ENCODE peak calls at places on chromosomes 4 and X, in five cellular contexts. U, F, R, B and P are unnamed samples.
A peak's percentile ranks its signal among the peaks of the same experiment; 100 is the strongest.

GRCh38 chrX:37818031-37818430 is 29.3 kb downstream of the DYNLT3 start:
- DNase-seq in U (no peak), F (no peak), R (no peak), B (no peak), P (no peak)

GRCh38 chr4:39406763-39407583 is at the start of gene KLB:
- DNase-seq in U (peak; percentile 97), F (no peak), R (no peak), B (no peak), P (no peak)

GRCh38 chr4:55727746-55728145 is 91.6 kb upstream of the NMU start:
- DNase-seq in U (no peak), F (no peak), R (no peak), B (no peak), P (no peak)

GRCh38 chr4:123744664-123745290 is 348.2 kb downstream of the SPRY1 start:
- DNase-seq in U (peak; percentile 38), F (no peak), R (no peak), B (no peak), P (no peak)

GRCh38 chr4:181301735-181302380 is 941.3 kb upstream of the TENM3 start:
- DNase-seq in U (peak; percentile 32), F (peak; percentile 37), R (no peak), B (no peak), P (peak; percentile 75)

GRCh38 chr4:41718907-41719306 is 29.6 kb downstream of the PHOX2B start:
- DNase-seq in U (no peak), F (no peak), R (no peak), B (no peak), P (no peak)

GRCh38 chrX:149504226-149504914 is 736 bp downstream of the IDS start:
- DNase-seq in U (no peak), F (peak; percentile 53), R (no peak), B (no peak), P (peak; percentile 64)

GRCh38 chr4:99648321-99648720 is 9.3 kb downstream of the C4orf54 start:
- DNase-seq in U (no peak), F (no peak), R (no peak), B (no peak), P (no peak)

GRCh38 chrX:110210417-110211139 is 107.3 kb downstream of the AMMECR1 start:
- DNase-seq in U (peak; percentile 10), F (peak; percentile 11), R (no peak), B (no peak), P (no peak)

GRCh38 chr4:156553659-156554058 is 417.9 kb downstream of the PDGFC start:
- DNase-seq in U (no peak), F (no peak), R (no peak), B (no peak), P (no peak)

GRCh38 chr4:156545003-156545785 is 426.4 kb downstream of the PDGFC start:
- DNase-seq in U (no peak), F (no peak), R (no peak), B (no peak), P (no peak)

GRCh38 chr4:156547439-156547838 is 424.2 kb downstream of the PDGFC start:
- DNase-seq in U (no peak), F (no peak), R (no peak), B (no peak), P (no peak)

DNA sequence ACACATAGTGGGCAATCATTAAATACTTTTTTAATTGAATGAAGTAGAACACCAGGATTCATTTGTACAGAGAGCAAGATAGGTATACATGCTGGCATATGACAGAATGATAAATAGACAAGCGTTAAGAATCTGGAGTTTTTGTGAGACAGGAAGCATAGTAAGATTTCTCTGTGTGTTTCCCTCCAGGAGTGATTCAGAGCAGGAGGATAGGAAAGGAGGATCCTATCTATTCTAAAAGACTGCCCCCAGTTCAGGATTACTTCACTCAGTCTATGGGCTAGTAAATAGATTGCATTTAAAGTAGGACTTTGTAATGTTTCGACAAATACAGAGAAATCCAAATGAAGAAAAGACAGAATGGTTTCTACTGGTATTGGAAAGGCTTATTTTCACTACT is 423.7 kb downstream of the PDGFC start:
- DNase-seq in U (no peak), F (no peak), R (no peak), B (no peak), P (no peak)
- TF ChIP-seq ATF2 in U (no peak), F (no peak), R (no peak), B (no peak), P (no peak)

DNA sequence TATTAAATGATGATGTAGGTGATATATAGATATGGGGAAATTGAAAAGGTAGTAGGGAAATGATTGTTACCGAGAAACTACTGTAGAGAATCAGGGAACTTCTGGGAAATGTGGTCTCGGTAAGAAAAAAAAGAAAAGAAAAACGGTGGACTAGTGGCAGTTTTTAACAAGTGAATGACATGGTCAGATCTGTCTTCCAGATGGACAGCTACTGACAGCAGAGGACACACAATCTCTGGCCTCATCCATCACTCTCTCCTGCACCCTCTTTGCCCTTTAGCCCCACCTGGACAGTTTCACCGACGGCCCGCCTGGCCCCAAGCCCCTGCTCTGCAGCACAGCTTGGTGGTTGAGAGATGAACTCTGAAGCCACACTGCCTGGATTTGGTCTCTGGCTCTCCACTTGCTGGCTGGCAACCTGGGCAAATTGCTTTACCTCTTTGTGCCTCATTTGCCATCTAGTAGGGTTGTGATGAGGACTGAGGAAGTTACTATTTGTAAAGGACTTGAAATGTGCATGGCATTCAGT is 23.4 kb downstream of the RBM47 start:
- DNase-seq in U (no peak), F (no peak), R (no peak), B (no peak), P (no peak)
- TF ChIP-seq CTCF in U (peak; percentile 61), F (peak; percentile 24), R (peak; percentile 40), B (no peak), P (no peak)

GRCh38 chr4:3762753-3763511 is 3.3 kb upstream of the ADRA2C start:
- DNase-seq in U (no peak), F (no peak), R (no peak), B (no peak), P (no peak)

GRCh38 chr4:3766207-3766790 is at the start of gene ADRA2C:
- DNase-seq in U (peak; percentile 20), F (peak; percentile 74), R (no peak), B (no peak), P (no peak)

GRCh38 chr4:3767569-3768288 is 1.5 kb downstream of the ADRA2C start:
- DNase-seq in U (no peak), F (no peak), R (no peak), B (no peak), P (peak; percentile 71)

GRCh38 chr4:3766791-3767561 is 791 bp downstream of the ADRA2C start:
- DNase-seq in U (no peak), F (no peak), R (no peak), B (no peak), P (peak; percentile 81)

DNA sequence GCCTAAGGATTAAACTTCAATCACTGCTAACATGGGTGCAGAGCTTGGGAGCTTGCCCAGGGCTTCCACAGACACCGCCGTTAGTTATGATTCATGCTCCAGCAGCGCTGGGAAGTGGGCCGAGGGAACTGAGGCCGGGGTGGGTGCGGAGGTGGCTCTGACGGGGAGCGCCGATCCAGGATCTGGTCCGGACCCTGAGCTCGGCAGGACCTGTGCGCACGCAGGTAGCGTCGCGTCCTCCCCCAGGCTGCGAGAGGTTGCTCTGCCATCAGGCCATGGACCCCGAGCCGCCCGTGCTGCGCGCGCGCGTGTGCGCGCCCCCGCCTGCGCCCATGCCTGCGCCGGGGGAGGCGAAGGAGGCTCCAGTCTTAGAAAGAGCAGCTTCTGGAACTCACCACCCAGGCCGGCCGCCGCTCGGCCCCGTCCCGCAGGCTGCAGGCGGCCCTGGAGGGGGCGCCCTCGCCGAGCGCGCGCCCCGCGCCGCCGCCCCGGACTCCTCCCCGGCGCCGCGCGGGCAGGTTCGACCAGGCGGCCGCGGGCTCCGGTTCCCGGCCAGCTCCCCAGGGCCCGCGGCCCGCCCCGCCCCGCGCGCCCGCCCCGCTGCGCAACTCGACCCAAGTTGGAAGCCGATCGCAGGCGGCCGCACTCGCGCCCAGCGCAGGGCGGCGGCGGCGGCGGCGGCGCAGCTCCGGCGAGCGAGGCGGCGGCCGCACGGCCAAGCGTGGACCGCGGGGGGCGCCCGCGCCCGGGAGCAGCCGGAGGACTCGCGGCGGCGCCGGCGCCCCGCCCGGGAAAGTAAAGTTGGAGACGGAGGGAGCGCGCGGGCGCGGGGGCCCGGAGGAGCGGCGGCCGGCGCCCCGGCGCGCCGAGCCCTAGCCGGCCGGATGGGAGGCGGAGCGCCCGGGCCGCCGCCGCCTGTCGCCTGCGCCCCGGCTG is 646 bp upstream of the ADRA2C start:
- DNase-seq in U (peak; percentile 41), F (peak; percentile 86), R (no peak), B (no peak), P (peak; percentile 70)
- TF ChIP-seq ATF2 in U (no peak), F (no peak), R (no peak), B (no peak), P (no peak)

DNA sequence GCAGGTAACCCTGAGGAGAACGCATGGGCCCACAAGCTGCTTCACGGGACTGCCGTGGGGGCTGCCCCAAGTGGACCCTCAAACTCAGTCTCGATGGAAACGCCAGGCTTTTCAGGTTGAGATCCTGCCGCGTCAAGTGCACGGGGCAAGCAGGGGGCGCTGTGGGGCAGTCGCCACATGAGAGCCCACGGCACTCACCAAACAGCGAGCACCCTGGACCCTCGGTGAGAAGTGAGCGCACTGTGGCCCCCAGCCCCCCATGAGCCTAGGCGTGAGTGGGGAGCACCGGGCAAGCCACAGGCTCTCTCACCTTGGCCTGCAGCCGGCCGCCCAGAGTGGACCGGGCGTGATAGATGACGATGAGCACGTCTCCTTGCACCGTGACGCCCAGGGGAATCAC is 50.9 kb upstream of the CPLX1 start:
- DNase-seq in U (no peak), F (no peak), R (no peak), B (no peak), P (peak; percentile 67)
- TF ChIP-seq CTCF in U (peak; percentile 43), F (peak; percentile 42), R (peak; percentile 62), B (peak; percentile 16), P (peak; percentile 68)